ENCODE peak calls at places on chromosomes 11 and 22, in ten cellular contexts. K is ovary, D is AG10803, S is GM23338, A is fibroblast of mammary gland, C is adrenal gland, H is dorsolateral prefrontal cortex, L is heart left ventricle, Q is keratinocyte, F is fibroblast of pulmonary artery. T is an unnamed sample.

GRCh38 chr11:121463689-121464335 is 11.0 kb upstream of the SORL1-AS1 start:
- DNase-seq in F (no peak), D (no peak), C (no peak), A (no peak), L (no peak), K (no peak), Q (no peak), S (no peak), H (no peak), T (no peak)

GRCh38 chr22:44550666-44551491 is 52.8 kb upstream of the RTL6 start:
- DNase-seq in S (no peak), A (peak; percentile 93), D (peak; percentile 97), H (no peak), F (peak; percentile 96), K (peak; percentile 87), L (peak; percentile 89), C (peak; percentile 44), Q (no peak), T (no peak)

GRCh38 chr22:46788426-46789168 is 26.1 kb downstream of the TBC1D22A start:
- DNase-seq in Q (no peak), A (no peak), F (no peak), S (no peak), D (no peak), H (no peak), L (no peak), C (no peak), K (no peak), T (no peak)

GRCh38 chr11:119521551-119521950 is 98.6 kb upstream of the THY1 start:
- DNase-seq in S (no peak), A (no peak), L (no peak), H (no peak), D (no peak), K (no peak), Q (no peak), F (no peak), C (no peak), T (no peak)

GRCh38 chr11:30859709-30860108 is 273.6 kb upstream of the MPPED2 start:
- DNase-seq in H (no peak), D (peak; percentile 4), Q (no peak), C (no peak), S (no peak), L (no peak), A (no peak), F (no peak), K (no peak), T (no peak)

GRCh38 chr11:15157181-15157580 is 42.5 kb downstream of the INSC start:
- DNase-seq in C (no peak), F (peak; percentile 56), S (no peak), Q (peak; percentile 46), L (no peak), H (no peak), D (peak; percentile 91), A (peak; percentile 99), K (no peak), T (no peak)

GRCh38 chr11:2790581-2790925 is 90.8 kb upstream of the KCNQ1OT1 start:
- DNase-seq in S (no peak), H (no peak), K (peak; percentile 27), F (no peak), C (peak; percentile 17), A (no peak), L (peak; percentile 40), Q (no peak), D (no peak), T (peak; percentile 14)

GRCh38 chr22:24968066-24968561 is 15.6 kb downstream of the KIAA1671 start:
- DNase-seq in D (peak; percentile 32), F (no peak), S (peak; percentile 96), H (no peak), C (peak; percentile 90), K (no peak), Q (peak; percentile 88), L (no peak), A (no peak), T (no peak)

GRCh38 chr22:45781941-45782340 is 110.3 kb downstream of the ATXN10 start:
- DNase-seq in F (no peak), A (peak; percentile 17), D (no peak), C (no peak), L (no peak), Q (no peak), K (no peak), S (no peak), H (no peak), T (no peak)

GRCh38 chr11:79352304-79352703 is 88.5 kb downstream of the TENM4 start:
- DNase-seq in D (no peak), C (no peak), A (no peak), Q (no peak), S (no peak), F (no peak), H (no peak), K (no peak), L (no peak), T (no peak)

GRCh38 chr11:47236482-47236881 is 12.1 kb downstream of the ACP2 start:
- DNase-seq in C (peak; percentile 51), K (no peak), D (peak; percentile 28), S (no peak), Q (no peak), H (no peak), F (peak; percentile 30), A (peak; percentile 76), L (peak; percentile 22), T (no peak)

GRCh38 chr22:20427104-20427944 is 10.3 kb downstream of the SCARF2 start:
- DNase-seq in C (no peak), K (no peak), A (no peak), Q (no peak), S (no peak), F (no peak), L (peak; percentile 22), D (no peak), H (no peak), T (no peak)

GRCh38 chr11:13308704-13309103 is 31.1 kb downstream of the BMAL1 start:
- DNase-seq in D (no peak), H (no peak), A (no peak), K (no peak), F (no peak), C (no peak), S (no peak), L (no peak), Q (no peak), T (no peak)

GRCh38 chr11:113729456-113729855 is 23.3 kb upstream of the TMPRSS5 start:
- DNase-seq in C (no peak), Q (peak; percentile 41), K (no peak), F (no peak), L (no peak), A (peak; percentile 17), S (peak; percentile 20), D (no peak), H (no peak), T (no peak)

DNA sequence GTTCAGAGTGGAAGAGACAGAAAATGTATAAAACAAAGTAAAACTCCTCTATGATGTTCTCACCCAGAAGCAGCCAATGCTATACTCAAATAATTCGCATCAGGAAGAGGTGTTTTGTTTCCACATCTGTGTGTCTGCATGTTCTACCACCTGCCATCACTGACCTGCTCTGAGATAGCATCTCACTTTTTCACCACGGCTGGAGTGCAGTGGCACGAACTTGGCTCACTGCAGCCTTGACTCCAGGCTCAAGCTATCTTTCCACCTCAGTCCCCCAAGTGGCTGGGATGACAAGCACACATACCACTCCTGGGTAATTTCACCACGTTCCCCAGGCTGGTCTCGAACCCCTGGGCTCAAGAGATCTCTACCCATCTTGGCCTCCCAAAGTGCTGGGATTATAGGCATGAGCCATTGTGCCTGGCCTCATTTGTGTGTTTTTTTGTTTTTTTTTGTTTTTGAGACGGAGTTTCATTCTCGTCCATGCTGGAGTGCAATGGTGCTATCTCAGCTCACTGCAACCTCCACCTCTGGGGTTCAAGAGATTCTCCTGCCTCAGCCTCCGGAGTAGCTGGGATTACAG is 14.4 kb downstream of the TALDO1 start:
- DNase-seq in C (no peak), Q (no peak), D (no peak), F (no peak), K (no peak), L (no peak), S (no peak), A (no peak), H (no peak), T (no peak)
- TF ChIP-seq CTCF in C (no peak), Q (no peak), D (no peak), F (no peak), K (no peak), L (no peak), S (no peak), A (no peak), H (no peak), T (no peak)

GRCh38 chr22:49317369-49317768 is 510.3 kb downstream of the BRD1 start:
- DNase-seq in Q (no peak), K (no peak), H (no peak), D (no peak), C (no peak), S (no peak), F (no peak), A (no peak), L (no peak), T (no peak)
- TF ChIP-seq CTCF in Q (no peak), K (no peak), H (no peak), D (no peak), C (no peak), S (no peak), F (no peak), A (no peak), L (no peak), T (no peak)

GRCh38 chr11:132994038-132994502 is 538.2 kb downstream of the OPCML start:
- DNase-seq in S (peak; percentile 57), A (no peak), F (no peak), H (peak; percentile 46), Q (no peak), C (no peak), L (no peak), D (no peak), K (no peak), T (no peak)

GRCh38 chr11:132988381-132988780 is 543.9 kb downstream of the OPCML start:
- DNase-seq in S (no peak), F (no peak), C (no peak), Q (no peak), L (no peak), H (no peak), A (no peak), D (no peak), K (no peak), T (no peak)

GRCh38 chr11:132987936-132988335 is 544.4 kb downstream of the OPCML start:
- DNase-seq in L (no peak), D (peak; percentile 74), F (no peak), A (no peak), C (no peak), H (no peak), K (no peak), S (no peak), Q (no peak), T (no peak)

GRCh38 chr11:132997396-132997795 is 534.9 kb downstream of the OPCML start:
- DNase-seq in S (no peak), L (no peak), H (no peak), Q (no peak), A (no peak), C (no peak), F (no peak), K (no peak), D (no peak), T (no peak)

GRCh38 chr11:132992838-132993680 is 539.2 kb downstream of the OPCML start:
- DNase-seq in K (no peak), A (no peak), L (no peak), C (no peak), S (peak; percentile 57), D (peak; percentile 23), F (no peak), Q (no peak), H (peak; percentile 40), T (no peak)
- TF ChIP-seq CTCF in K (no peak), A (no peak), L (no peak), C (no peak), S (peak; percentile 71), D (peak; percentile 54), F (no peak), Q (no peak), H (peak; percentile 72), T (no peak)

GRCh38 chr11:12091957-12092558 is 18.3 kb upstream of the MICAL2 start:
- DNase-seq in C (no peak), H (no peak), S (no peak), L (no peak), D (peak; percentile 43), A (no peak), K (no peak), F (no peak), Q (no peak), T (no peak)
- TF ChIP-seq CTCF in C (no peak), H (no peak), S (no peak), L (no peak), D (peak; percentile 38), A (no peak), K (no peak), F (no peak), Q (no peak), T (no peak)